ENCODE peak calls at places on chromosomes 6 and 20, in nine cellular contexts. F is AG04450, E is HFF-Myc, D is coronary artery, X is cardiac fibroblast, H is thyroid gland, Z is spleen, B is BE2C, U is endodermal cell. M is an unnamed sample.

GRCh38 chr6:169109381-169109780 is 144.3 kb downstream of the THBS2 start:
- DNase-seq in F (no peak), H (no peak), D (no peak), U (no peak), Z (no peak), X (no peak), B (no peak), E (no peak), M (no peak)

GRCh38 chr6:26561533-26562466 is 23.6 kb downstream of the HMGN4 start:
- DNase-seq in D (no peak), H (no peak), E (no peak), Z (no peak), X (no peak), B (no peak), U (no peak), F (no peak), M (no peak)

GRCh38 chr6:3991941-3992340 is 87.0 kb downstream of the FAM217A start:
- DNase-seq in E (no peak), B (no peak), H (no peak), D (no peak), F (no peak), U (peak), Z (no peak), X (no peak), M (no peak)

GRCh38 chr6:42103218-42103617 is 39.2 kb downstream of the C6orf132 start:
- DNase-seq in B (no peak), F (no peak), X (no peak), H (peak), E (no peak), D (no peak), Z (no peak), U (no peak), M (no peak)

GRCh38 chr20:63501818-63502670 is 3.2 kb upstream of the EEF1A2 start:
- DNase-seq in F (no peak), Z (no peak), E (no peak), H (no peak), B (peak), D (no peak), X (no peak), U (peak), M (peak)

GRCh38 chr20:36017034-36017951 is 48.9 kb downstream of the CNBD2 start:
- DNase-seq in B (no peak), E (peak), Z (peak), H (peak), X (peak), D (no peak), F (peak), U (peak), M (peak)

GRCh38 chr6:144314562-144314961 is 29.4 kb downstream of the UTRN start:
- DNase-seq in E (no peak), U (no peak), X (no peak), Z (no peak), F (no peak), H (no peak), D (no peak), B (no peak), M (no peak)

GRCh38 chr20:48025061-48025515 is 239.8 kb upstream of the SULF2 start:
- DNase-seq in X (peak), Z (no peak), D (no peak), B (peak), E (peak), F (no peak), U (peak), H (peak), M (peak)

GRCh38 chr6:75855047-75855446 is 106.0 kb downstream of the MYO6 start:
- DNase-seq in Z (no peak), H (peak), X (peak), E (peak), B (peak), U (no peak), D (no peak), F (peak), M (no peak)

GRCh38 chr6:152828431-152828830 is 77.8 kb downstream of the VIP start:
- DNase-seq in E (no peak), F (no peak), U (no peak), D (no peak), B (peak), H (no peak), Z (no peak), X (no peak), M (no peak)

GRCh38 chr20:21325296-21325695 is 22.2 kb downstream of the XRN2 start:
- DNase-seq in X (peak), E (no peak), Z (no peak), F (no peak), H (no peak), B (no peak), D (no peak), U (no peak), M (no peak)

GRCh38 chr6:34170341-34170740 is 24.5 kb upstream of the GRM4 start:
- DNase-seq in Z (peak), U (no peak), X (peak), F (no peak), D (no peak), B (no peak), E (no peak), H (peak), M (peak)

GRCh38 chr20:5100684-5101347 is 18.9 kb downstream of the PCNA start:
- DNase-seq in Z (peak), B (peak), E (peak), H (peak), F (no peak), X (peak), U (peak), D (peak), M (no peak)

GRCh38 chr6:163923658-163924411 is 509.3 kb downstream of the QKI start:
- DNase-seq in U (no peak), Z (no peak), H (no peak), E (no peak), B (no peak), F (no peak), X (no peak), D (no peak), M (no peak)

GRCh38 chr6:158057213-158057987 is 75.7 kb downstream of the SYNJ2 start:
- DNase-seq in D (peak), U (no peak), H (no peak), F (peak), B (no peak), E (peak), Z (no peak), X (peak), M (no peak)

GRCh38 chr6:19472168-19472567 is 365.0 kb upstream of the ID4 start:
- DNase-seq in X (peak), D (no peak), Z (no peak), F (peak), B (no peak), U (no peak), E (peak), H (no peak), M (peak)

DNA sequence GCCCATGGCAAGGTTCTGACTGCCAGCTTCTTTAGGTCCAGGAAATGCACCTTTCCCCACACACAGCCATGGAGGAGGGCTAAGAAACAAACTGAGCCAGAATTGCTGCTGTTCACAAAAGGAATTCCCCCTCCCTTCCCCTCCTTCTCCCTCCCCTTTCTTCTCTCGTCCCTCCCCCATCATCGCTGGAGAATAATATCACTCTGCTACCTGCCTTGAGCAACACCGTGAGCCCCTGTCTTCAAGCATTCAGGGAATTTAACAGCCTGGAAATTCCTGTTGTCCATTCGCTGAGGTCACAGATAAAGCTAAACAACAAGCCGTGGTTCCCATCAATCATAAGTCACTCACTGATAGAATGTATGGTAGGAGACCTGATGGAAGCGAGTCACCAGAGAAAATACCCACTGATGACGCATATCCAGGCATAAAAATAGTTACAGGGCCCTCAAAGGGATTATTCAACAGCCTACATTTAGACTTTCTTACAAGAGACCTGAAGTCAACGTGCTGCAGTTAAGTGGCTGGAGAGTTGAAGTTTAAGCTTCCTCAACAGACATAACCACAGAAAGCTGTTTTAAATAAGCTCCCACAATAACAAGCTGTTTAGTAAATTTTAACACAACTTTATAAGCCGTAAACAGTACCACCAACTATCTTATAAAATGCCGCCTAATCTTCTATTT is 59.7 kb downstream of the HIVEP2 start:
- DNase-seq in Z (no peak), E (peak), F (peak), X (peak), H (peak), U (peak), B (no peak), D (no peak), M (peak)
- H3K4me3 ChIP-seq in Z (no peak), E (peak), F (peak), X (peak), H (peak), U (peak), B (no peak), D (peak), M (no peak)

DNA sequence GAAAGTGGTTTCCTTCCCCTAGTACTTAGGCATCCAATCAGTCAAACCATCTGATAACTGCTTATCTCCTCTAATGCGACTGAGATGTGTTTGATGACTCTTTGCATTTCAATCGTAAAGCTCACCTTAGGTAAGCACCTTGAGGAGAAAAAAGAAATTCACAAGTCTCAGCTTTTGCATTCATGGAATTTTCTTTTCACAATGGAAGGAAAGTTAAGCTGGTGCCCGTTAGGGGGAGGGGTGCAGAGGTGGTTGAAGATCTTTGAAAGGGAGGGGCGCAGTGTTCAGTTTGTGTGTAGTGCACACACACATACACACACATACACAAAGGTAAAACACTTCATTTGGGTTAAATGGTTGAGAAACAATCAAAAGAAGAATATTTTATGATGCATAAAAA is 87.1 kb upstream of the SALL4 start:
- DNase-seq in F (no peak), H (no peak), D (no peak), X (no peak), E (no peak), Z (no peak), B (no peak), U (peak), M (no peak)
- TF ChIP-seq CTCF in F (no peak), H (no peak), D (no peak), X (no peak), E (no peak), Z (no peak), B (no peak), U (no peak), M (no peak)

DNA sequence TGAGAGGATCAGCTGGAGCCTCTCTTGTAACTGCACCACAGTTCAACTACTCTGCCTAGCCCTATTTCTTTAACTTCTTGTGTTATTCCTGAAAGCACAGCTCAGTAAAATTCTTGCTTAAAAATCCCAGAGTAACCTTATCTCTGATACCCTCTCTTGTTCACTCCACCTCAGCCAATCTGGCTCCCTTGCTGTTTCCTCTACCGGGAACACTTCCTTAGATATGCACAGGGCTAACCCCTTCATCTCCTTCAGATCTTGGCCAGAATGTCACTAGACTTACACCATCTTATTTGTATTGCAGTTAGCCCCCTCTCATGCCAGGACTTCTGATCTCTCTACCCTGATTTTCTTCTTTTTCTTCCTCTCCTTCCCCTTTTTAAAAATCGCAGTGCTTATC is 2.6 kb upstream of the ZKSCAN3 start:
- DNase-seq in D (no peak), F (no peak), H (no peak), Z (no peak), E (no peak), X (no peak), U (no peak), B (no peak), M (no peak)
- H3K4me3 ChIP-seq in D (no peak), F (no peak), H (no peak), Z (no peak), E (no peak), X (no peak), U (no peak), B (no peak), M (no peak)

DNA sequence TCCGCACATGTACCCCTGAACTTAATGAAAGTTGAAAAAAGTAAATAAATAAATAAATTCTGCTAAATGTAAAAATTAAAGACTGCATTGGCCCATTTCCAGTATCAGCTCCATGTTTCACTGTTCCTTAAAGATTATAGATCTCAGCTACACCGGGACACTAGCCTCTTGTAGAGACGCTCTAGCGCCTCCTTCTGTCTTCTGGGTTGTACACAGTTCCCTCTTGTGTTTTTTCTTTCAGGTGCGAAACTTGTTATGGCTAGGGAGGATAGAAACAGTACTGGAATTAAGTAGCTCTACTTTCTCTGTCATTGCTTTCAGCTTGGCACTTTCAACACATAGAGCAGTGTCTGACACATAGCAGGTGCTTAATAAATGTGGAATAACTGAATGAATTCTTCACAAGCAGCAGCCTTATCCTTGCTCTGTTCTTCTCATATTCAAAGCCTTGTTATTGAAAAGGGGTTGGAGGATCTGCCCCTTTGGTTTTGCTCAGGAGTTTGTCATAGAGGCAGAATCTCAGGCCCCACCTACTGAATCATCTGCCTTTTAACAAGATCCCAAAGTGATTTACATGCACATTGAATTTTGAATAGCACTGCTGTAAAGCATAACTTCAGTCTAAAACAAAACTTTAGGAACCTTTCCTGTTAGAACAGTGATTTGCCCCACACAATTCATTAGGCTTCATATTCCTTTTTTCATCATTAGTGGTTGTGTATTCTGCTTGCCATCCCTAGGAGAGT is 92.3 kb downstream of the FIG4 start:
- DNase-seq in F (no peak), D (no peak), E (no peak), U (peak), X (no peak), Z (no peak), B (no peak), H (no peak), M (no peak)
- TF ChIP-seq CTCF in F (peak), D (no peak), E (peak), U (peak), X (peak), Z (no peak), B (peak), H (no peak), M (no peak)

GRCh38 chr6:87700729-87701675 is 1.0 kb downstream of the AKIRIN2 start:
- DNase-seq in U (peak), F (no peak), D (peak), E (peak), Z (peak), H (peak), B (peak), X (peak), M (no peak)

GRCh38 chr6:87700351-87700728 is 1.7 kb downstream of the AKIRIN2 start:
- DNase-seq in Z (no peak), E (no peak), B (no peak), U (no peak), F (no peak), H (no peak), X (peak), D (no peak), M (no peak)

GRCh38 chr6:87699576-87699975 is 2.5 kb downstream of the AKIRIN2 start:
- DNase-seq in U (no peak), F (no peak), E (no peak), X (no peak), D (no peak), B (no peak), Z (no peak), H (no peak), M (no peak)

GRCh38 chr6:87698618-87699017 is 3.4 kb downstream of the AKIRIN2 start:
- DNase-seq in D (no peak), U (no peak), B (no peak), Z (no peak), X (no peak), F (no peak), H (no peak), E (no peak), M (no peak)

GRCh38 chr6:87697581-87698552 is 4.2 kb downstream of the AKIRIN2 start:
- DNase-seq in B (peak), H (no peak), Z (no peak), U (no peak), E (peak), X (peak), D (no peak), F (peak), M (no peak)
- H3K4me3 ChIP-seq in B (peak), H (no peak), Z (peak), U (peak), E (peak), X (peak), D (peak), F (peak), M (peak)